ENCODE peak calls at places on chromosomes 1 and 21, in eight cellular contexts. L is D341Med; F is stimulated activated CD8-positive, alpha-beta memory T cell treated with anti-CD3 and anti-CD28 coated beads, Interleukin-4, amount 100 ng/mL, for 48 hours; Y is adipocyte; X is memory B cell; H is OCI-LY7; A is HFFc6; Q is SJSA1. S is an unnamed sample.
A peak's percentile ranks its signal among the peaks of the same experiment; 100 is the strongest.

GRCh38 chr1:154386643-154387352 is 18.3 kb upstream of the IL6R start:
- DNase-seq in F (peak; percentile 91), H (peak; percentile 11), Y (no peak), L (no peak), A (no peak), Q (no peak), X (peak; percentile 48), S (no peak)

GRCh38 chr1:117964290-117965038 is 34.9 kb downstream of the WDR3 start:
- DNase-seq in L (no peak), H (no peak), X (no peak), A (no peak), Q (no peak), Y (no peak), F (no peak), S (no peak)

GRCh38 chr1:218942421-218942820 is 231.3 kb upstream of the LYPLAL1 start:
- DNase-seq in F (no peak), L (no peak), X (no peak), A (no peak), H (no peak), Q (no peak), Y (peak; percentile 20), S (no peak)

GRCh38 chr1:231628207-231628876 is 1.8 kb downstream of the DISC1 start:
- DNase-seq in A (peak; percentile 26), L (no peak), Q (no peak), F (peak; percentile 70), Y (peak; percentile 35), H (no peak), X (no peak), S (no peak)

GRCh38 chr1:244642988-244643387 is 9.9 kb upstream of the DESI2 start:
- DNase-seq in H (no peak), Y (no peak), X (no peak), F (no peak), Q (no peak), A (no peak), L (no peak), S (no peak)

GRCh38 chr1:1080122-1080753 is 6.1 kb upstream of the RNF223 start:
- DNase-seq in F (no peak), Q (no peak), H (no peak), Y (peak; percentile 48), L (peak; percentile 68), X (no peak), A (peak; percentile 45), S (no peak)

GRCh38 chr1:85289207-85289847 is 12.9 kb upstream of the BCL10 start:
- DNase-seq in X (no peak), Y (peak; percentile 76), L (no peak), H (no peak), Q (peak; percentile 51), F (peak; percentile 55), A (peak; percentile 89), S (no peak)

GRCh38 chr1:186655877-186656276 is 24.3 kb downstream of the PTGS2 start:
- DNase-seq in Q (no peak), Y (no peak), L (no peak), X (no peak), A (no peak), F (no peak), H (no peak), S (no peak)

GRCh38 chr21:32336711-32337110 is 38.1 kb downstream of the MRAP start:
- DNase-seq in X (no peak), H (no peak), Y (peak; percentile 18), Q (no peak), L (no peak), A (peak; percentile 29), F (no peak), S (no peak)

GRCh38 chr1:40241372-40241771 is 6.4 kb upstream of the TMCO2 start:
- DNase-seq in F (no peak), Q (no peak), X (no peak), Y (no peak), L (no peak), A (no peak), H (no peak), S (no peak)

GRCh38 chr1:183198463-183198862 is 12.4 kb downstream of the LAMC2 start:
- DNase-seq in Q (no peak), Y (peak; percentile 63), X (no peak), F (no peak), L (no peak), A (peak; percentile 22), H (no peak), S (no peak)

GRCh38 chr21:45254557-45254930 is 33.2 kb downstream of the POFUT2 start:
- DNase-seq in L (no peak), F (no peak), A (no peak), H (no peak), X (no peak), Q (no peak), Y (no peak), S (no peak)

GRCh38 chr21:14850394-14850793 is 214.4 kb downstream of the NRIP1 start:
- DNase-seq in H (no peak), X (no peak), L (no peak), Q (no peak), Y (peak; percentile 60), F (no peak), A (peak; percentile 4), S (no peak)

GRCh38 chr1:240658312-240658975 is 46.5 kb upstream of the GREM2 start:
- DNase-seq in X (no peak), Q (peak; percentile 46), Y (peak; percentile 48), H (no peak), A (peak; percentile 40), F (no peak), L (no peak), S (no peak)

GRCh38 chr1:173420330-173420806 is 56.8 kb upstream of the PRDX6 start:
- DNase-seq in X (peak; percentile 65), Q (peak; percentile 78), L (peak; percentile 74), A (peak; percentile 66), F (peak; percentile 64), H (peak; percentile 79), Y (peak; percentile 89), S (peak; percentile 81)

GRCh38 chr1:98145655-98146054 is 224.8 kb upstream of the DPYD start:
- DNase-seq in Y (no peak), L (no peak), F (no peak), X (no peak), H (no peak), A (no peak), Q (no peak), S (no peak)

S was measured in right atrium auricular region.